ENCODE peak calls at places on chromosomes 11 and 22, in four cellular contexts. One of them, this sample, is unnamed.

GRCh38 chr11:35215945-35216344 is 77.0 kb downstream of the CD44 start:
- DNase-seq in WTC11: no peak
- DNase-seq in SK-N-SH: no peak
- DNase-seq in K562: no peak
- DNase-seq in this sample: no peak

GRCh38 chr11:61338783-61339489 is 5.9 kb downstream of the TKFC start:
- DNase-seq in K562: no peak
- DNase-seq in WTC11: no peak
- DNase-seq in SK-N-SH: no peak
- DNase-seq in this sample: no peak

GRCh38 chr11:85180528-85180927 is 446.6 kb downstream of the DLG2 start:
- DNase-seq in WTC11: no peak
- DNase-seq in K562: no peak
- DNase-seq in SK-N-SH: no peak
- DNase-seq in this sample: no peak

GRCh38 chr11:110529043-110529442 is 99.3 kb downstream of the FDX1 start:
- DNase-seq in WTC11: peak
- DNase-seq in K562: peak
- DNase-seq in SK-N-SH: no peak
- DNase-seq in this sample: no peak

GRCh38 chr11:114399903-114400221 is 449 bp downstream of the C11orf71 start:
- DNase-seq in WTC11: peak
- DNase-seq in SK-N-SH: no peak
- DNase-seq in K562: peak
- DNase-seq in this sample: no peak

GRCh38 chr22:46542011-46542985 is 4.9 kb upstream of the CELSR1 start:
- DNase-seq in SK-N-SH: peak
- DNase-seq in K562: peak
- DNase-seq in WTC11: peak
- DNase-seq in this sample: peak

GRCh38 chr11:134453441-134453840 is 41.4 kb upstream of the B3GAT1 start:
- DNase-seq in SK-N-SH: no peak
- DNase-seq in K562: no peak
- DNase-seq in WTC11: no peak
- DNase-seq in this sample: no peak

GRCh38 chr11:87778341-87778740 is 396.9 kb downstream of the RAB38 start:
- DNase-seq in SK-N-SH: no peak
- DNase-seq in WTC11: no peak
- DNase-seq in K562: no peak
- DNase-seq in this sample: no peak

GRCh38 chr11:96045622-96046456 is 121.9 kb upstream of the MTMR2 start:
- DNase-seq in SK-N-SH: peak
- DNase-seq in WTC11: peak
- DNase-seq in K562: no peak
- DNase-seq in this sample: peak

GRCh38 chr11:17770048-17770652 is 35.6 kb downstream of the KCNC1 start:
- DNase-seq in K562: peak
- DNase-seq in SK-N-SH: peak
- DNase-seq in WTC11: peak
- DNase-seq in this sample: no peak

GRCh38 chr11:125071408-125071807 is 8.3 kb downstream of the SLC37A2 start:
- DNase-seq in WTC11: no peak
- DNase-seq in K562: peak
- DNase-seq in SK-N-SH: peak
- DNase-seq in this sample: no peak

GRCh38 chr22:38869663-38870062 is 2.4 kb downstream of the CBX6 start:
- DNase-seq in SK-N-SH: no peak
- DNase-seq in K562: no peak
- DNase-seq in WTC11: no peak
- DNase-seq in this sample: no peak

GRCh38 chr11:33310720-33311500 is 53.7 kb downstream of the HIPK3 start:
- DNase-seq in WTC11: no peak
- DNase-seq in K562: no peak
- DNase-seq in SK-N-SH: no peak
- DNase-seq in this sample: no peak

GRCh38 chr11:63226488-63227114 is 16.8 kb downstream of the SLC22A25 start:
- DNase-seq in WTC11: no peak
- DNase-seq in K562: no peak
- DNase-seq in SK-N-SH: no peak
- DNase-seq in this sample: no peak

GRCh38 chr11:57406337-57406904 is 16.0 kb upstream of the PRG2 start:
- DNase-seq in K562: no peak
- DNase-seq in SK-N-SH: no peak
- DNase-seq in WTC11: no peak
- DNase-seq in this sample: no peak

GRCh38 chr11:67464411-67465189 is 4.5 kb downstream of the TMEM134 start:
- DNase-seq in K562: peak
- DNase-seq in WTC11: peak
- DNase-seq in SK-N-SH: peak
- DNase-seq in this sample: peak

GRCh38 chr11:128565881-128566280 is 21.5 kb downstream of the ETS1 start:
- DNase-seq in K562: no peak
- DNase-seq in WTC11: no peak
- DNase-seq in SK-N-SH: no peak
- DNase-seq in this sample: no peak

GRCh38 chr22:26671317-26672059 is 14.1 kb downstream of the MIAT start:
- DNase-seq in K562: no peak
- DNase-seq in WTC11: no peak
- DNase-seq in SK-N-SH: no peak
- DNase-seq in this sample: no peak

GRCh38 chr11:128194226-128194625 is 393.1 kb downstream of the ETS1 start:
- DNase-seq in SK-N-SH: no peak
- DNase-seq in WTC11: no peak
- DNase-seq in K562: no peak
- DNase-seq in this sample: no peak

GRCh38 chr11:68213135-68213515 is at the start of gene KMT5B:
- DNase-seq in K562: peak
- DNase-seq in SK-N-SH: peak
- DNase-seq in WTC11: peak
- DNase-seq in this sample: peak

GRCh38 chr11:46352063-46352841 is 5.0 kb downstream of the DGKZ start:
- DNase-seq in WTC11: peak
- DNase-seq in K562: peak
- DNase-seq in SK-N-SH: peak
- DNase-seq in this sample: no peak

GRCh38 chr11:130442728-130443127 is 5.7 kb upstream of the ADAMTS15 start:
- DNase-seq in K562: no peak
- DNase-seq in SK-N-SH: no peak
- DNase-seq in WTC11: no peak
- DNase-seq in this sample: no peak

GRCh38 chr11:33065445-33066178 is 26.2 kb downstream of the TCP11L1 start:
- DNase-seq in WTC11: peak
- DNase-seq in SK-N-SH: peak
- DNase-seq in K562: peak
- DNase-seq in this sample: peak

GRCh38 chr11:14114786-14115185 is 152.3 kb downstream of the SPON1 start:
- DNase-seq in K562: no peak
- DNase-seq in WTC11: no peak
- DNase-seq in SK-N-SH: no peak
- DNase-seq in this sample: no peak

GRCh38 chr22:30044369-30044768 is 35.9 kb upstream of the HORMAD2 start:
- DNase-seq in WTC11: no peak
- DNase-seq in K562: no peak
- DNase-seq in SK-N-SH: peak
- DNase-seq in this sample: no peak

GRCh38 chr11:94545641-94546470 is 2.1 kb downstream of the FUT4 start:
- DNase-seq in SK-N-SH: no peak
- DNase-seq in K562: no peak
- DNase-seq in WTC11: no peak
- DNase-seq in this sample: no peak

GRCh38 chr22:42022162-42022847 is 23.7 kb downstream of the WBP2NL start:
- DNase-seq in SK-N-SH: no peak
- DNase-seq in WTC11: no peak
- DNase-seq in K562: no peak
- DNase-seq in this sample: no peak

GRCh38 chr11:116424615-116425261 is 348.0 kb downstream of the BUD13 start:
- DNase-seq in K562: peak
- DNase-seq in SK-N-SH: peak
- DNase-seq in WTC11: no peak
- DNase-seq in this sample: no peak

GRCh38 chr22:35984776-35985175 is 43.8 kb downstream of the RBFOX2 start:
- DNase-seq in SK-N-SH: no peak
- DNase-seq in WTC11: no peak
- DNase-seq in K562: no peak
- DNase-seq in this sample: no peak

GRCh38 chr11:126090452-126090851 is 27.8 kb upstream of the CDON start:
- DNase-seq in WTC11: no peak
- DNase-seq in K562: no peak
- DNase-seq in SK-N-SH: no peak
- DNase-seq in this sample: no peak

GRCh38 chr22:48192071-48192470 is 1429.6 kb downstream of the TBC1D22A start:
- DNase-seq in K562: no peak
- DNase-seq in SK-N-SH: no peak
- DNase-seq in WTC11: no peak
- DNase-seq in this sample: no peak

GRCh38 chr22:39242809-39243442 is 1.9 kb downstream of the PDGFB start:
- DNase-seq in WTC11: peak
- DNase-seq in SK-N-SH: no peak
- DNase-seq in K562: no peak
- DNase-seq in this sample: no peak

GRCh38 chr11:104668797-104669463 is 229.3 kb downstream of the CASP12 start:
- DNase-seq in SK-N-SH: no peak
- DNase-seq in WTC11: no peak
- DNase-seq in K562: no peak
- DNase-seq in this sample: no peak

GRCh38 chr11:46117842-46118241 is 3.4 kb downstream of the PHF21A start:
- DNase-seq in SK-N-SH: no peak
- DNase-seq in K562: peak
- DNase-seq in WTC11: no peak
- DNase-seq in this sample: no peak

GRCh38 chr11:126753990-126754389 is 246.6 kb downstream of the KIRREL3 start:
- DNase-seq in WTC11: no peak
- DNase-seq in K562: no peak
- DNase-seq in SK-N-SH: peak
- DNase-seq in this sample: no peak

GRCh38 chr11:36376888-36377758 is 81.0 kb downstream of the PRR5L start:
- DNase-seq in K562: no peak
- DNase-seq in SK-N-SH: peak
- DNase-seq in WTC11: peak
- DNase-seq in this sample: peak

GRCh38 chr22:30289126-30289979 is at the start of gene CASTOR1:
- DNase-seq in K562: peak
- DNase-seq in WTC11: peak
- DNase-seq in SK-N-SH: peak
- DNase-seq in this sample: peak

GRCh38 chr11:36702330-36703054 is 104.5 kb upstream of the RAG2 start:
- DNase-seq in WTC11: no peak
- DNase-seq in SK-N-SH: peak
- DNase-seq in K562: peak
- DNase-seq in this sample: peak

GRCh38 chr22:30290318-30290678 is 993 bp upstream of the CASTOR1 start:
- DNase-seq in SK-N-SH: no peak
- DNase-seq in K562: no peak
- DNase-seq in WTC11: no peak
- DNase-seq in this sample: no peak

DNA sequence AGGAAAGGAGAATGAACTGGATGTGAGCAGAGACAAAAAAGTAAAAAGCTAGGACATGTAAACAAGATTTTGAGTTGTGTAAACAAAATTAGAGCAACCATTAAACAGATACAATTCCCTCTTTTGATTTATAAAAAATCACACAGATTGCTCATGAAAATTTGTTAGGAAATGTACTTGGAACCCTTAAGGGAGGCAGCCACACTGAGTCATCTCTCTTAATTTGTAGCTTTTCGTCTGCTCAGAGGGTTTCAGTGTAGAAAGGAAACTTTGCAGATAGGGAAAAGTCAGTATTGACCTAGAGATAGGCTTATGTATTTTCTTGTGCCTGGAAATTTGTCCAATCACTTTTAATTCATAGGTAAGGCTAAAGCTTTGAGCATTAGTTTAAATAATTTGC is 49.6 kb upstream of the ME3 start:
- DNase-seq in SK-N-SH: no peak
- DNase-seq in WTC11: no peak
- DNase-seq in K562: no peak
- DNase-seq in this sample: no peak
- TF ChIP-seq TEAD4 in SK-N-SH: no peak
- TF ChIP-seq TEAD4 in WTC11: no peak
- TF ChIP-seq TEAD4 in K562: no peak
- TF ChIP-seq TEAD4 in this sample: no peak

DNA sequence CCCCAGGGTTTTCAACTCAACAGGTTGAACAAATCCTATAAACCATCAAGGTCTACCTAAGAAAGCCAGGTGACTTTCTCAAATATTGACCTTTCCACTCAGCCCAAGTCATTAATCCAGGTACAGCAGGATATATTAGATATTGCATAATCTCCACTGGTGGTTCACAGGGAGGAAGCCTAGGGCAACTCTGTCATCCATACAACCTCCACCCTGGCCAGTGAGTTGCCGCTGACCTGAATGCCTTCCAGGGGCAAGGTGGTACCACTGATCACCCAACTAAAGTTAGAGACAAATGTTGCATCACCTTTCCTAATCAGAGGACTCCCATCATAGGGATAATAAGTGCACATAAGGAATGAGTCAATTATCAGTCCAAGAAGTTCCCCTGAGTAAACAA is 22.9 kb downstream of the GUCD1 start:
- DNase-seq in SK-N-SH: no peak
- DNase-seq in K562: no peak
- DNase-seq in WTC11: no peak
- DNase-seq in this sample: no peak
- TF ChIP-seq TEAD4 in SK-N-SH: no peak
- TF ChIP-seq TEAD4 in K562: no peak
- TF ChIP-seq TEAD4 in WTC11: no peak
- TF ChIP-seq TEAD4 in this sample: no peak

GRCh38 chr11:75762885-75763284 is 5.7 kb upstream of the DGAT2 start:
- DNase-seq in SK-N-SH: no peak
- DNase-seq in WTC11: no peak
- DNase-seq in K562: no peak
- DNase-seq in this sample: no peak
- TF ChIP-seq TEAD4 in SK-N-SH: no peak
- TF ChIP-seq TEAD4 in WTC11: no peak
- TF ChIP-seq TEAD4 in K562: no peak
- TF ChIP-seq TEAD4 in this sample: no peak

DNA sequence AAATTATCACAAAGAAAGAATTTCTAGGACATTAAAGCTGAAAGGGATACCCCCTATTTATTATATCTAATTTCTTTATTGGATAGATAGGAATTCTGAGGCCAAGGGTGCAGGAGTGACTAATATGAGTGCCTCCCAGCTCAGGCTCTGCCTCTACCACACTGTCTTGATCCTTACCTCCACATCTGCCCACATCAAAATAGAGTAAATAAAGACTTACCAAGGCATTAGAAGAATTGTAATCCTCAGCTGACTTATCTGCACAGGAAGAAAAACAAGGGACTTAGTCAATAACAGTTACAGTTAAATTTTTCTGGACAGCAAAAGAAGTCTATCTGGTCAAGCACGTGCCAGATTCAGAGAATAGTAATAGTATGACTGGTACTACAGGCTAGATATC is 72.6 kb upstream of the GDPD4 start:
- DNase-seq in K562: no peak
- DNase-seq in WTC11: no peak
- DNase-seq in SK-N-SH: no peak
- DNase-seq in this sample: no peak
- TF ChIP-seq TEAD4 in K562: no peak
- TF ChIP-seq TEAD4 in WTC11: no peak
- TF ChIP-seq TEAD4 in SK-N-SH: no peak
- TF ChIP-seq TEAD4 in this sample: no peak